ENCODE peak calls at places on chromosomes 2 and 18, in eight cellular contexts. J, F, P, K, Z, D, B and C are unnamed samples.

GRCh38 chr2:9330639-9331270 is 92.6 kb downstream of the ITGB1BP1 start:
- DNase-seq in J (no peak), F (no peak), P (no peak), K (no peak), Z (no peak), D (no peak), B (no peak), C (no peak)

GRCh38 chr2:23381498-23381897 is 3.5 kb upstream of the KLHL29 start:
- DNase-seq in J (no peak), F (no peak), P (no peak), K (no peak), Z (peak; percentile 24), D (no peak), B (no peak), C (no peak)

GRCh38 chr2:100208375-100208774 is 66.0 kb upstream of the AFF3 start:
- DNase-seq in J (peak; percentile 22), F (no peak), P (peak; percentile 2), K (peak; percentile 73), Z (peak; percentile 15), D (no peak), B (no peak), C (no peak)

GRCh38 chr2:116747103-116747502 is 1067.4 kb upstream of the DDX18 start:
- DNase-seq in J (no peak), F (no peak), P (no peak), K (no peak), Z (no peak), D (no peak), B (no peak), C (no peak)

GRCh38 chr2:168449419-168449818 is 6.7 kb upstream of the CERS6 start:
- DNase-seq in J (peak; percentile 16), F (no peak), P (no peak), K (peak; percentile 40), Z (no peak), D (no peak), B (no peak), C (no peak)

GRCh38 chr18:46321954-46322353 is 217.8 kb downstream of the HAUS1 start:
- DNase-seq in J (no peak), F (no peak), P (no peak), K (no peak), Z (no peak), D (no peak), B (no peak), C (no peak)

GRCh38 chr2:38613126-38613848 is 10.6 kb upstream of the HNRNPLL start:
- DNase-seq in J (no peak), F (no peak), P (peak; percentile 34), K (no peak), Z (no peak), D (no peak), B (no peak), C (peak; percentile 52)

GRCh38 chr18:55546873-55547704 is 40.9 kb downstream of the TCF4 start:
- DNase-seq in J (peak; percentile 52), F (no peak), P (peak; percentile 36), K (peak; percentile 77), Z (peak; percentile 55), D (no peak), B (no peak), C (peak; percentile 74)

GRCh38 chr2:166184789-166185188 is 57.0 kb upstream of the SCN1A start:
- DNase-seq in J (peak; percentile 9), F (no peak), P (peak; percentile 8), K (peak; percentile 34), Z (peak; percentile 44), D (no peak), B (no peak), C (no peak)

GRCh38 chr2:167652401-167652800 is 595.0 kb downstream of the STK39 start:
- DNase-seq in J (peak; percentile 1), F (no peak), P (no peak), K (no peak), Z (no peak), D (no peak), B (no peak), C (no peak)

GRCh38 chr2:228535396-228535795 is 353.9 kb upstream of the SPHKAP start:
- DNase-seq in J (peak; percentile 15), F (no peak), P (no peak), K (peak; percentile 18), Z (no peak), D (no peak), B (no peak), C (peak; percentile 36)